ENCODE peak calls at places on chromosomes 7 and 10, in six cellular contexts. R is PC-9; F is HAP-1; Q is effector memory CD4-positive, alpha-beta T cell; N is right cardiac atrium; U is sigmoid colon. Y is an unnamed sample.

GRCh38 chr7:131284702-131285419 is 42.8 kb upstream of the MKLN1 start:
- DNase-seq in F (peak; percentile 18), Q (no peak), U (peak; percentile 85), R (peak; percentile 45), N (peak; percentile 80), Y (no peak)

GRCh38 chr10:71756441-71757191 is 16.7 kb downstream of the VSIR start:
- DNase-seq in N (no peak), F (no peak), U (no peak), Q (no peak), R (no peak), Y (no peak)

GRCh38 chr7:99828818-99829217 is 1.0 kb downstream of the CYP3A43 start:
- DNase-seq in Q (no peak), N (no peak), R (no peak), U (no peak), F (no peak), Y (no peak)

GRCh38 chr10:132226586-132227405 is 40.0 kb downstream of the DPYSL4 start:
- DNase-seq in U (no peak), N (no peak), Q (no peak), R (no peak), F (no peak), Y (no peak)

GRCh38 chr10:95289003-95289920 is 1.5 kb downstream of the PDLIM1 start:
- DNase-seq in Q (no peak), R (peak; percentile 47), U (no peak), F (peak; percentile 65), N (no peak), Y (peak; percentile 48)

GRCh38 chr7:93920496-93921189 is 892 bp upstream of the GNG11 start:
- DNase-seq in Q (no peak), F (no peak), R (no peak), N (no peak), U (no peak), Y (peak; percentile 32)

GRCh38 chr10:103613616-103614015 is 120.1 kb downstream of the NEURL1 start:
- DNase-seq in N (no peak), R (no peak), Q (no peak), F (no peak), U (no peak), Y (no peak)

GRCh38 chr10:58280982-58281752 is 12.2 kb downstream of the CISD1 start:
- DNase-seq in U (no peak), R (no peak), F (no peak), N (no peak), Q (no peak), Y (no peak)

GRCh38 chr7:113087278-113087998 is 811 bp upstream of the GPR85 start:
- DNase-seq in Q (no peak), F (no peak), U (no peak), R (no peak), N (no peak), Y (peak; percentile 78)

GRCh38 chr7:11615163-11615562 is 216.8 kb downstream of the THSD7A start:
- DNase-seq in F (no peak), R (no peak), U (no peak), Q (no peak), N (no peak), Y (no peak)

GRCh38 chr10:64091889-64092288 is 570.7 kb downstream of the REEP3 start:
- DNase-seq in R (no peak), U (no peak), Q (no peak), N (no peak), F (peak; percentile 7), Y (peak; percentile 9)

GRCh38 chr7:46747222-46747621 is 826.1 kb upstream of the IGFBP3 start:
- DNase-seq in R (peak; percentile 28), U (no peak), F (no peak), N (no peak), Q (no peak), Y (no peak)

GRCh38 chr10:13773496-13774170 is 186.9 kb downstream of the PRPF18 start:
- DNase-seq in N (no peak), Q (no peak), U (no peak), R (no peak), F (no peak), Y (no peak)

GRCh38 chr10:48653944-48654698 is 30.6 kb upstream of the WDFY4 start:
- DNase-seq in F (no peak), U (no peak), Q (no peak), N (no peak), R (no peak), Y (no peak)

GRCh38 chr10:109762556-109762955 is 160.8 kb downstream of the XPNPEP1 start:
- DNase-seq in N (no peak), Q (no peak), R (no peak), F (no peak), U (no peak), Y (no peak)

GRCh38 chr10:128481152-128481551 is 354.9 kb upstream of the MKI67 start:
- DNase-seq in R (no peak), F (no peak), U (no peak), N (no peak), Q (no peak), Y (no peak)

GRCh38 chr10:60534791-60535389 is 145.2 kb upstream of the ANK3 start:
- DNase-seq in F (no peak), Q (no peak), R (no peak), N (no peak), U (no peak), Y (no peak)

GRCh38 chr7:158343526-158343925 is 244.1 kb downstream of the PTPRN2 start:
- DNase-seq in N (no peak), R (no peak), U (no peak), Q (no peak), F (no peak), Y (no peak)

GRCh38 chr7:19530261-19530660 is 178.6 kb downstream of the POLR1F start:
- DNase-seq in U (no peak), N (no peak), R (no peak), Q (no peak), F (no peak), Y (no peak)

GRCh38 chr7:2958416-2959342 is 85.0 kb downstream of the CARD11 start:
- DNase-seq in R (no peak), Q (no peak), F (no peak), U (peak; percentile 56), N (no peak), Y (no peak)

GRCh38 chr10:86267286-86268195 is 99.1 kb downstream of the GRID1 start:
- DNase-seq in Q (no peak), U (peak; percentile 42), R (no peak), F (peak; percentile 34), N (no peak), Y (no peak)

GRCh38 chr10:78991187-78991586 is 77.6 kb upstream of the ZMIZ1 start:
- DNase-seq in F (no peak), Q (no peak), U (no peak), N (no peak), R (no peak), Y (no peak)

GRCh38 chr10:43861966-43862751 is 213.5 kb upstream of the ZNF32 start:
- DNase-seq in U (no peak), N (peak; percentile 50), F (no peak), Q (no peak), R (no peak), Y (peak; percentile 89)

GRCh38 chr7:75611557-75612178 is 119.5 kb downstream of the SPDYE5 start:
- DNase-seq in R (peak; percentile 62), F (no peak), N (peak; percentile 78), Q (no peak), U (peak; percentile 84), Y (no peak)

GRCh38 chr7:16585540-16585939 is 58.9 kb downstream of the LRRC72 start:
- DNase-seq in F (no peak), U (no peak), Q (no peak), R (no peak), N (peak; percentile 79), Y (no peak)

GRCh38 chr10:91215384-91215783 is 5.1 kb upstream of the PCGF5 start:
- DNase-seq in F (no peak), Q (no peak), R (no peak), N (no peak), U (no peak), Y (no peak)

GRCh38 chr10:91220954-91221696 is 662 bp downstream of the PCGF5 start:
- DNase-seq in R (no peak), U (peak; percentile 63), Q (no peak), F (peak; percentile 45), N (peak; percentile 23), Y (peak; percentile 21)

GRCh38 chr10:91214906-91215305 is 5.6 kb upstream of the PCGF5 start:
- DNase-seq in F (no peak), U (no peak), N (no peak), Q (no peak), R (no peak), Y (no peak)

GRCh38 chr10:91220194-91220953 is at the start of gene PCGF5:
- DNase-seq in R (peak; percentile 90), N (peak; percentile 93), F (peak; percentile 91), U (peak; percentile 94), Q (peak; percentile 89), Y (peak; percentile 94)

GRCh38 chr10:91219371-91220193 is 881 bp upstream of the PCGF5 start:
- DNase-seq in R (no peak), F (no peak), Q (no peak), U (no peak), N (no peak), Y (no peak)
- H3K4me1 ChIP-seq in R (peaks cover 13% of the 10 kb centered on the region), F (peaks cover 5% of the 10 kb centered on the region), Q (peaks cover 9% of the 10 kb centered on the region), U (no peaks in the 10 kb centered on the region), N (peaks cover 2% of the 10 kb centered on the region), Y (peaks cover 4% of the 10 kb centered on the region)

GRCh38 chr7:40698921-40699260 is 564.1 kb downstream of the SUGCT start:
- DNase-seq in N (no peak), Q (no peak), U (no peak), R (no peak), F (no peak), Y (no peak)
- H3K9me3 ChIP-seq in N (no peaks in the 10 kb centered on the region), Q (no peaks in the 10 kb centered on the region), U (no peaks in the 10 kb centered on the region), R (no peaks in the 10 kb centered on the region), F (no peaks in the 10 kb centered on the region), Y (no peaks in the 10 kb centered on the region)

GRCh38 chr10:124637746-124638145 is 106.4 kb downstream of the FAM53B start:
- DNase-seq in F (no peak), U (no peak), N (peak; percentile 3), R (no peak), Q (no peak), Y (no peak)

GRCh38 chr10:124639646-124640045 is 104.5 kb downstream of the FAM53B start:
- DNase-seq in Q (no peak), F (no peak), N (peak; percentile 1), U (no peak), R (no peak), Y (no peak)

GRCh38 chr10:124637091-124637700 is 107.0 kb downstream of the FAM53B start:
- DNase-seq in Q (no peak), N (no peak), U (no peak), F (no peak), R (no peak), Y (no peak)

GRCh38 chr10:124639206-124639605 is 105.0 kb downstream of the FAM53B start:
- DNase-seq in Q (no peak), U (no peak), R (no peak), F (no peak), N (peak; percentile 11), Y (no peak)

GRCh38 chr10:124636271-124636993 is 107.7 kb downstream of the FAM53B start:
- DNase-seq in Q (peak; percentile 29), U (no peak), F (no peak), R (no peak), N (no peak), Y (no peak)
- H3K4me3 ChIP-seq in Q (peak overlapping the region; percentile 4), U (no peak overlapping the region), F (no peak overlapping the region), R (no peak overlapping the region), N (no peak overlapping the region), Y (no peak overlapping the region)

DNA sequence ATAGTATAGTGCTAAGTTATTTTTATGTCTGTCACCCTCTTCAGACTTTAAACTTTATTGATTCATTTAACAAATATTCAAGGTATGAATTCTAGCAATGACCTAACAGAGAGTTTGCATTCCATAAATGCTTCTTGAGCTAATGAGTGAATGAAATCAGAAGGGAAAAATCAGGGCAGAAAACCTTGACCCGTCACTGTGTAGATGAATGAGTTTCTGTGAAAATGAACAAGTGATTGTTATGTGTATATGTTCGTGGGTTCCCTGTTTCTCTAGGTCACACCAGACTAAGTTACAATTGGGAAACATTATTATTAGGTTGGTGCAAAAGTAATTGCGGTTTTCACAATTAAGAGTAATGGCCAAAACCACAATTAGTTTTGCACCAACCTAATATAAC is 30.1 kb downstream of the APBB1IP start:
- DNase-seq in N (no peak), R (no peak), F (no peak), U (no peak), Q (no peak), Y (no peak)
- H3K4me1 ChIP-seq in N (no peaks in the 10 kb centered on the region), R (no peaks in the 10 kb centered on the region), F (no peaks in the 10 kb centered on the region), U (no peaks in the 10 kb centered on the region), Q (peaks cover 25% of the 10 kb centered on the region), Y (no peaks in the 10 kb centered on the region)

Y was measured in cardiac muscle cell.